ENCODE peak calls at places on chromosomes 7 and 10, in five cellular contexts. One of them, this sample, is unnamed.

GRCh38 chr7:155584763-155585531 is 38.6 kb upstream of the CNPY1 start:
- DNase-seq in hepatocyte: peak; percentile 49
- DNase-seq in GM06990: no peak
- DNase-seq in Panc1: no peak
- DNase-seq in PC-3: peak; percentile 9
- DNase-seq in this sample: no peak

GRCh38 chr10:122519873-122520272 is 40.7 kb upstream of the DMBT1 start:
- DNase-seq in hepatocyte: no peak
- DNase-seq in GM06990: no peak
- DNase-seq in Panc1: no peak
- DNase-seq in PC-3: no peak
- DNase-seq in this sample: no peak

GRCh38 chr7:140593583-140593982 is 47.0 kb downstream of the DENND2A start:
- DNase-seq in hepatocyte: no peak
- DNase-seq in GM06990: no peak
- DNase-seq in Panc1: no peak
- DNase-seq in PC-3: no peak
- DNase-seq in this sample: no peak

GRCh38 chr7:17009007-17009719 is 127.4 kb upstream of the AGR3 start:
- DNase-seq in hepatocyte: peak; percentile 16
- DNase-seq in GM06990: peak; percentile 15
- DNase-seq in Panc1: no peak
- DNase-seq in PC-3: peak; percentile 64
- DNase-seq in this sample: no peak

GRCh38 chr10:84177541-84178386 is 4.2 kb downstream of the GPR15LG start:
- DNase-seq in hepatocyte: no peak
- DNase-seq in GM06990: peak; percentile 45
- DNase-seq in Panc1: no peak
- DNase-seq in PC-3: no peak
- DNase-seq in this sample: no peak

GRCh38 chr10:117137911-117138642 is at the start of gene VAX1:
- DNase-seq in hepatocyte: no peak
- DNase-seq in GM06990: peak; percentile 6
- DNase-seq in Panc1: no peak
- DNase-seq in PC-3: peak; percentile 30
- DNase-seq in this sample: peak; percentile 82

GRCh38 chr10:51156913-51157312 is 82.6 kb downstream of the PRKG1 start:
- DNase-seq in hepatocyte: no peak
- DNase-seq in GM06990: no peak
- DNase-seq in Panc1: no peak
- DNase-seq in PC-3: peak; percentile 91
- DNase-seq in this sample: no peak

GRCh38 chr10:103850572-103850895 is 4.8 kb downstream of the SH3PXD2A start:
- DNase-seq in hepatocyte: no peak
- DNase-seq in GM06990: no peak
- DNase-seq in Panc1: no peak
- DNase-seq in PC-3: no peak
- DNase-seq in this sample: no peak

GRCh38 chr10:124233546-124234138 is 140.2 kb upstream of the CHST15 start:
- DNase-seq in hepatocyte: no peak
- DNase-seq in GM06990: no peak
- DNase-seq in Panc1: no peak
- DNase-seq in PC-3: no peak
- DNase-seq in this sample: no peak

GRCh38 chr7:137964824-137965545 is 36.9 kb downstream of the CREB3L2 start:
- DNase-seq in hepatocyte: no peak
- DNase-seq in GM06990: no peak
- DNase-seq in Panc1: no peak
- DNase-seq in PC-3: no peak
- DNase-seq in this sample: no peak

DNA sequence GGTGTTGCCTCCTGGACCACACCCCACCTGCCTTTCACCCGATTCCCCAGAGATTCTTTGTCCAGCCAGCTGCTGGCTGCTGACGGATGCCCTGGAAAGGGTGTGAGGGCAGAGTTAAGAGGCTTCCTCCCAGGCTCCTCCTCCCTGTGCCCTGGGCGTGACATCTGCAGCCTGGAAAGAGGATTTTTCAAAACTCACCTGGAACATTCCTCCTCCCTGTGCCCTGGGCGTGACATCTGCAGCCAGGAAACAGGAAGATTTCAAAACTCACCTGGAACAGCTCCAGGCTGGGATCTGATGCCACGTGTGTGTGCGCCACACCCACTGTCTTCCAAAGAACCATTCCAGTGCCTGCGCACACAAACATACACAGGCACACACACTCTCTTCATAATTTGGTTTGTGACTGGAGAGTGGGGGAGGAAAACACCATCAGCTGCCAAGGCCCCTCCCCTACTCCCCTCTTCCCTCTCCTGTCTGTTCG is 5.2 kb downstream of the MARVELD1 start:
- DNase-seq in hepatocyte: peak; percentile 76
- DNase-seq in GM06990: no peak
- DNase-seq in Panc1: no peak
- DNase-seq in PC-3: peak; percentile 95
- DNase-seq in this sample: peak; percentile 36
- H3K4me3 ChIP-seq in hepatocyte: no peak overlapping the region
- H3K4me3 ChIP-seq in GM06990: no peak overlapping the region
- H3K4me3 ChIP-seq in Panc1: no peak overlapping the region
- H3K4me3 ChIP-seq in PC-3: peak overlapping the region; percentile 42
- H3K4me3 ChIP-seq in this sample: no peak overlapping the region

GRCh38 chr10:102375867-102376266 is 19.6 kb upstream of the NFKB2 start:
- DNase-seq in hepatocyte: no peak
- DNase-seq in GM06990: no peak
- DNase-seq in Panc1: no peak
- DNase-seq in PC-3: no peak
- DNase-seq in this sample: no peak

GRCh38 chr10:102381983-102382382 is 13.5 kb upstream of the NFKB2 start:
- DNase-seq in hepatocyte: no peak
- DNase-seq in GM06990: no peak
- DNase-seq in Panc1: no peak
- DNase-seq in PC-3: no peak
- DNase-seq in this sample: no peak

GRCh38 chr10:102382871-102383270 is 12.6 kb upstream of the NFKB2 start:
- DNase-seq in hepatocyte: no peak
- DNase-seq in GM06990: no peak
- DNase-seq in Panc1: no peak
- DNase-seq in PC-3: no peak
- DNase-seq in this sample: no peak

GRCh38 chr10:102376901-102377300 is 18.6 kb upstream of the NFKB2 start:
- DNase-seq in hepatocyte: no peak
- DNase-seq in GM06990: no peak
- DNase-seq in Panc1: no peak
- DNase-seq in PC-3: no peak
- DNase-seq in this sample: no peak

DNA sequence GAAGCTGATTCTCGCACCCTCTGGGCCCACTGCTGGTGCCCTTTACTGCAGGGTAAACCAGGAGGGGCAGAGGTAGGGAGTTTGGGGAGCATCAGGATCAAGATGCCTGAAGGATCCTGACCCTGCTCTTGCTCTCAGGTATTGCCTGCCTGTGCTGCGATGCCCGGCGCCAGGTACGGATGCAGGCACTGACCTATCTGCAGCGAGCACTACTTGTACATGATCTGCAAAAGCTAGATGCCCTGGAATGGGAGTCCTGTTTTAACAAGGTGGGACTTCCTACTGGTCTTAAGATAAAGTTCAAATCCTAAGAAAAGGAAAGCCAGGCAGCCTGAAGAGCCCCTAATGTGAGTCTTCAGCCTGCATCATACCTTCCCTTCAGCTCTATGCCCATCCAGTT is 16.1 kb upstream of the NFKB2 start:
- DNase-seq in hepatocyte: no peak
- DNase-seq in GM06990: no peak
- DNase-seq in Panc1: no peak
- DNase-seq in PC-3: no peak
- DNase-seq in this sample: no peak
- H3K36me3 ChIP-seq in hepatocyte: no peaks in the 10 kb centered on the region
- H3K36me3 ChIP-seq in GM06990: peaks cover 39% of the 10 kb centered on the region
- H3K36me3 ChIP-seq in Panc1: peaks cover 10% of the 10 kb centered on the region
- H3K36me3 ChIP-seq in PC-3: peaks cover 3% of the 10 kb centered on the region
- H3K36me3 ChIP-seq in this sample: peaks cover 14% of the 10 kb centered on the region

GRCh38 chr10:100728928-100729876 is 16.2 kb upstream of the PAX2 start:
- DNase-seq in hepatocyte: peak; percentile 64
- DNase-seq in GM06990: no peak
- DNase-seq in Panc1: no peak
- DNase-seq in PC-3: peak; percentile 48
- DNase-seq in this sample: peak; percentile 87
- H3K27me3 ChIP-seq in hepatocyte: peaks cover 96% of the 10 kb centered on the region
- H3K27me3 ChIP-seq in GM06990: peaks cover 3% of the 10 kb centered on the region
- H3K27me3 ChIP-seq in Panc1: no peaks in the 10 kb centered on the region
- H3K27me3 ChIP-seq in PC-3: peaks cover 31% of the 10 kb centered on the region
- H3K27me3 ChIP-seq in this sample: peaks cover 97% of the 10 kb centered on the region

DNA sequence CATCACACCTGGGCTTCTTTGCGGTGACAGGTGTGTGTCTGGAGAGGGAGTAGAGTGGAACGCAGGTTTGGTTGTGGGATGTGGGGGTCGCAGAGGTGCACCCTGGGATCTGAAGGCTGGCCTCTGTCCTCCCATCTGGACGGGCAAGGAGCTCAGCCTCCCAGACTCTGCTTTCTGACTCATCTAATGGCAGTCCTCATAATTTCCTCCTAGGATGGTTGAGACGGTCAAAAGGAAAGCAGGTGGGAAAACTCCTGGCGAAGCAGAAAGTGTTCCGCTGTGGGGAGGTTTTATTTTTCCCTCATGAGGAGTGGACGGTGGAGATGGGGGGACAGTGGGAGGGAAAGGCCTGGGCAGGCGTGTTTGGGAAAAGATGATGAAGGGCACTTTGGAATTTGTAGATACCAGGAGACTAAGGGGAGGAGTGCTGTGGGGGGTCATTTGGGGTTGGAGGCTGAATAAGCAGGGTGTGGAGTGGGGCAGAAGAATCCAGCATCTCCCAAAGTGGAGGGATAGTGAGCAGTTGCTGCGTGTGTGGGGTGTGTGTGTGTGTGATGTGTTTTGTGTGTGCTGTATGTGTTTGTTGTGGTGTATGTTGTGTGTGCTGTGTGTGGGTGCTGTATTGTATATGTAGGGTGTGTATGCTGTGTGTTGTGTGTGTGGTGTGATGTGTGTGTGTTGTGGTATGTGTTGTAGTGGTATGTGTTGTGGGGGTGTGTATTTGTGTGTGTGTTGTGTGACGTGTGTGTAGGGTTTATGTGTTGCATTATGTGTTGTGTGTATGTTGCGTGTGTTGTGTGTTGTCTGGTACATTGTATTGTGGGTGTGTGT is 97.2 kb upstream of the PODXL start:
- DNase-seq in hepatocyte: peak; percentile 48
- DNase-seq in GM06990: no peak
- DNase-seq in Panc1: no peak
- DNase-seq in PC-3: peak; percentile 26
- DNase-seq in this sample: peak; percentile 25
- H3K4me3 ChIP-seq in hepatocyte: no peak overlapping the region
- H3K4me3 ChIP-seq in GM06990: no peak overlapping the region
- H3K4me3 ChIP-seq in Panc1: no peak overlapping the region
- H3K4me3 ChIP-seq in PC-3: no peak overlapping the region
- H3K4me3 ChIP-seq in this sample: no peak overlapping the region

DNA sequence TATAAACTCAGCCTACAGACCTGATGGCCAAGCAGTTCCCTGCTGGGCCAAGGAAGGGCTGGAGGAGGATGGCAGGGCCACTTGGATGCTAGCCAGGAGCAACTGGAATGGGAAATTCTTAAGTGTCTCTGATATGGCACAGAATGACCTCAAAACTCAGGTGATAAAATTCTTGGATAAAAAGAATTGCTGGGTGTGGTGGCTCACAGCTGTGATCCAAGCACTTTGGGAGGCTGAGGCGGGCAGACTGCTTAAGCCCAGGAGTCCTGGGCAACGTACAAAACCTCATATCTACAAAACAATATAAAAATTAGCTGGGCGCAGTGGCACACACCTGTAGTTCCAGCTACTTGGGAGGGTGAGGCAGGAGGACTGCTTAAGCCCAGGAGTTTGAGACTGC is 14.0 kb upstream of the PKD1L1 start:
- DNase-seq in hepatocyte: no peak
- DNase-seq in GM06990: no peak
- DNase-seq in Panc1: no peak
- DNase-seq in PC-3: no peak
- DNase-seq in this sample: no peak
- H3K36me3 ChIP-seq in hepatocyte: no peaks in the 10 kb centered on the region
- H3K36me3 ChIP-seq in GM06990: peaks cover 11% of the 10 kb centered on the region
- H3K36me3 ChIP-seq in Panc1: peaks cover 37% of the 10 kb centered on the region
- H3K36me3 ChIP-seq in PC-3: peaks cover 46% of the 10 kb centered on the region
- H3K36me3 ChIP-seq in this sample: peaks cover 44% of the 10 kb centered on the region

GRCh38 chr7:150983893-150984368 is 5.8 kb upstream of the KCNH2 start:
- DNase-seq in hepatocyte: peak; percentile 83
- DNase-seq in GM06990: no peak
- DNase-seq in Panc1: no peak
- DNase-seq in PC-3: peak; percentile 65
- DNase-seq in this sample: peak; percentile 80
- H3K27me3 ChIP-seq in hepatocyte: peaks cover 23% of the 10 kb centered on the region
- H3K27me3 ChIP-seq in GM06990: no peaks in the 10 kb centered on the region
- H3K27me3 ChIP-seq in Panc1: peaks cover 3% of the 10 kb centered on the region
- H3K27me3 ChIP-seq in PC-3: peaks cover 23% of the 10 kb centered on the region
- H3K27me3 ChIP-seq in this sample: peaks cover 25% of the 10 kb centered on the region

DNA sequence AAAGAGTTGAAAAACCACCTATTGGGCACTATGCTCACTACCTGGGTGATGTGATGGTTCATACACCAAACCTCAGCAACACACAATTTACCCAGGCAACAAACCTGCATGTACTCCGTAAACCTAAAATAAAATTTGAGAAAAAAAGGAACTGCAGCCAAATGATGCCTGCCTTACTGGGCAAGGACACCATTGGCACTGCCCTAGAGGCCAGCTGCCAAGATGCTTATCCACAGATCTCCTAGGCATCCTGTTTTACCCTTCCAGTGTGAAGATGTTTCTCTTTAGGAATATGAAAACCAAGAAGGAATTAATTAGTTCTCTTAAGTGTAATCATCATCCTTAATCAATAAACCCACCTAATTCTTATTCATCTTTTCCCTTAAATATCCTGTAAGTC is 133.4 kb downstream of the ABCA13 start:
- DNase-seq in hepatocyte: no peak
- DNase-seq in GM06990: no peak
- DNase-seq in Panc1: no peak
- DNase-seq in PC-3: no peak
- DNase-seq in this sample: no peak
- H3K4me3 ChIP-seq in hepatocyte: no peak overlapping the region
- H3K4me3 ChIP-seq in GM06990: no peak overlapping the region
- H3K4me3 ChIP-seq in Panc1: no peak overlapping the region
- H3K4me3 ChIP-seq in PC-3: no peak overlapping the region
- H3K4me3 ChIP-seq in this sample: no peak overlapping the region

DNA sequence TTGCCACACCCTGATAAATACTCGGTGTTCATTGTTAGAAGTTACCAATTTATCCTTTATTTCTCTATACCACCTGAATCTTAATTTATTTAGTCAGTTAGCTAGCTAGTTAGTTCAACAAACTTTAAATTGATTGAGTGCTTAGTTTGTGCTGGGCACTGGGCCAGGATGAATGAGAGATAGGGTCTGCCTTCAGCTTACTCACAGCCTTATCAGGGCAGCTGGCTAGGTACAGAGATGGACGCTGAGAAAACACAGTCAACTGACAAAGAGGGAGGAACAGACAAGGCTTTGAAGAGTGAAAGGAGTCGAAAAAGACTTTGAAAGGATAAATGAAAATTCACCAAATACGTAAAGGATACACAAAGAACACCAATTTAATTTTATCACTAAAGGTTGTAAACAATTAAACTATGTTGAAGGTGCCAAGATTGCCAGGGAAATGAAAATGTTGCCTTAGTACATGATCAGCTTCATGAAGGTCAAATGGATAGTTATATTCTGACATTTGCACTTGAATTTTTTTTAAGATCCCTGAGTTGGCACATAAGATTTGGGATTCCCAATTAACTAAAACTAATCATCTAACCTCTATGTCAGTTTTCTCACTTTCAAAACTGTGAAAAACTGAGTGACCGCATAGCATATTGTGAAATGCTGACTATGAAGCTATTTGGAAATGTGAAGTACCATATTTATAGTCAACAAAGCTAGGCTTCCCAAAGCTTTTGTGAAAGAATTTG is 2.1 kb downstream of the CAV2 start:
- DNase-seq in hepatocyte: peak; percentile 35
- DNase-seq in GM06990: no peak
- DNase-seq in Panc1: no peak
- DNase-seq in PC-3: peak; percentile 29
- DNase-seq in this sample: no peak
- H3K36me3 ChIP-seq in hepatocyte: no peaks in the 10 kb centered on the region
- H3K36me3 ChIP-seq in GM06990: no peaks in the 10 kb centered on the region
- H3K36me3 ChIP-seq in Panc1: peaks cover 38% of the 10 kb centered on the region
- H3K36me3 ChIP-seq in PC-3: peaks cover 20% of the 10 kb centered on the region
- H3K36me3 ChIP-seq in this sample: no peaks in the 10 kb centered on the region